ENCODE peak calls at places on chromosomes 13 and 19, in six cellular contexts. U is foreskin fibroblast, D is A673, S is AG10803, N is astrocyte of the cerebellum, Y is mucosa of descending colon. J is an unnamed sample.

GRCh38 chr19:29745253-29745652 is 30.2 kb upstream of the C19orf12 start:
- DNase-seq in U (no peak), D (no peak), S (no peak), N (no peak), Y (no peak), J (no peak)

GRCh38 chr13:82636119-82636518 is 1246.2 kb downstream of the SLITRK1 start:
- DNase-seq in U (peak; percentile 3), D (peak; percentile 5), S (no peak), N (no peak), Y (no peak), J (no peak)

GRCh38 chr13:43360196-43360595 is 336.8 kb downstream of the DNAJC15 start:
- DNase-seq in U (no peak), D (no peak), S (no peak), N (no peak), Y (no peak), J (no peak)

GRCh38 chr13:91277013-91277676 is 70.3 kb upstream of the MIR17HG start:
- DNase-seq in U (no peak), D (no peak), S (no peak), N (no peak), Y (no peak), J (no peak)

GRCh38 chr19:9406798-9407352 is 28.5 kb downstream of the ZNF266 start:
- DNase-seq in U (peak; percentile 94), D (peak; percentile 88), S (peak; percentile 84), N (peak; percentile 29), Y (peak; percentile 56), J (peak; percentile 40)

GRCh38 chr19:1093811-1094553 is 1.2 kb downstream of the POLR2E start:
- DNase-seq in U (no peak), D (no peak), S (no peak), N (no peak), Y (no peak), J (no peak)

GRCh38 chr13:109162248-109163051 is 533.0 kb downstream of the MYO16 start:
- DNase-seq in U (no peak), D (no peak), S (no peak), N (no peak), Y (no peak), J (no peak)

GRCh38 chr13:106173346-106173745 is 362.1 kb downstream of the EFNB2 start:
- DNase-seq in U (no peak), D (no peak), S (no peak), N (no peak), Y (no peak), J (no peak)

DNA sequence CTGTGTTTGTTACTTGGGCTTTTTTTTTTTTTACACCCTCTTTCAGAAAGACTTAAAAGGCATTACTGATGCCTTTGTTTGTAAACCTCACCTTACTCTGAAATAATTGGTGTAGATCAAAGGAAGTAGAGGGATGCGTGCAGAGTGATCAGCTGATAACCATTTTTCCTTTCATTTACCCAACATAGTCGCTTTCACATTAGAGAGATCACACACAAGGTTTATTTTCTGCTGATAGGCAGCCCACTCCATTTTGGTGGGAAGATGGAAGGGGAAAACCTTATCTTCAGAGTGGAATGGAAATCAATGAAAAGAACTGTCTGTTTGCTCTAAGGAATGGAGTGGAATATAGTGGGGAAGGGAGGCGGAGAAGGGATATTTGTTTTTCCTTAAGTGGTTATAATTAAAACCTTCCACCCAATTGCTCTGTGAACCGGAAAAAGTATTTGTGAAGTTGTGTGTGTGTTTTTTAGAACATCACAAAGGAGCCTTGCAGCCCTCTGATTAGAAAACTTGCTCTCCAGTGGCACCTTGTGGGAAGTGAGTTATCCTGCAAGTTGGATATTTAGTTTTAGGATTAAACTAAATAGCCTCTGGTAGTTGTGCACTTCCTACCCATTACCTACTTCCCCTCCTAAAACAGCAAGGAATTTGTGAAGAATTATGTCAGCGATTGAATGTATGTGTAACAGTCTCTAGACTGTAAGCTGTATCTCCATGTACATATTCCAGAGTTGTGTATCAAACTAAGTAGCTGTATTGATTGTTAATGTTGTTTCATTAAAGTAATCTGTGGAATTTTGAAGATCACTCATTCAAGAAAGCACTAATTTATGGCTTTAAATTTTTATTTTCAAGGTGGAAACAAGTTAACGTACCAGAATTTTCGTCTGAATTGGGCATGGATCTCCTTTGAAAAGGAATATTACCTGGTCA is 76.8 kb downstream of the FREM2 start:
- DNase-seq in U (no peak), D (peak; percentile 87), S (peak; percentile 42), N (peak; percentile 24), Y (no peak), J (peak; percentile 10)
- TF ChIP-seq CTCF in U (peak; percentile 55), D (peak; percentile 92), S (peak; percentile 74), N (peak; percentile 75), Y (no peak), J (peak; percentile 43)

GRCh38 chr19:16436780-16437179 is 35.0 kb downstream of the EPS15L1 start:
- DNase-seq in U (no peak), D (no peak), S (no peak), N (no peak), Y (no peak), J (no peak)

GRCh38 chr19:16441661-16442071 is 30.1 kb downstream of the EPS15L1 start:
- DNase-seq in U (no peak), D (peak; percentile 37), S (no peak), N (no peak), Y (no peak), J (no peak)

GRCh38 chr19:16433986-16434385 is 37.8 kb downstream of the EPS15L1 start:
- DNase-seq in U (no peak), D (no peak), S (peak; percentile 25), N (no peak), Y (no peak), J (no peak)

GRCh38 chr19:16435238-16435911 is 36.4 kb downstream of the EPS15L1 start:
- DNase-seq in U (peak; percentile 90), D (no peak), S (peak; percentile 99), N (peak; percentile 98), Y (no peak), J (peak; percentile 65)

DNA sequence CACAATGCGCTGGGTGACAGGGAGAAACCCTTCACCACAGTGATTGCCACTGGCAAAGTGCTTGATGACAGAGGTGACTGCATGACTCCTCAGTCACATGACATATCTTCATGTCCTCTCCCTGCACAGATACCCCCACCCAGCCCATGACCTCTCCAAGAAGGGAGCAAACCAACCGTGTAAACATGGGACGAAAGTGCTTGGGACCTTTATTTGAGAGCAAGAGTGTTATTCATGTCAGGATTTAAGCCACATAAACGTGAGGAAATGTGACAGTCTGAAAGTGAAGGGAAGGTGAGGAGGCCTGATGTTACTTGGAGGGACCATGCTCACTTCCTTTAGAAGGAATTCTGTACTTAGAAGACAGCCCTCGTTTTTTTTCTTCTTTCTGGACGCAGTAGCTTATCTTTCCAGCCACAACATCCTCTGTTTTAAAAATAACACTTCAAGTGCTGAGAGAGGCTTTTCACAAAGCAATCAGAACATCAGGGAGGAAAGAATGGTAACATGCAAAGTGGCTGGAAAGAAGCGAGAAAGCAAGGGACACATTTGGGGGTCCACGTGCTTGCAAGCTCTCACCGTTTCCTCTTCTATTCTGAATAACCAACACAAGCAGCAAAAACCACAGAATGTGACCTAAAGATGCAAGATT is 35.6 kb downstream of the EPS15L1 start:
- DNase-seq in U (no peak), D (no peak), S (peak; percentile 29), N (no peak), Y (no peak), J (no peak)
- H3K4me3 ChIP-seq in U (no peak overlapping the region), D (no peak overlapping the region), S (peak overlapping the region; percentile 10), N (no peak overlapping the region), Y (no peak overlapping the region), J (no peak overlapping the region)

GRCh38 chr19:28021316-28022185 is 1191.4 kb downstream of the UQCRFS1 start:
- DNase-seq in U (no peak), D (no peak), S (no peak), N (peak; percentile 32), Y (no peak), J (no peak)
- TF ChIP-seq CTCF in U (no peak), D (no peak), S (no peak), N (no peak), Y (no peak), J (no peak)

DNA sequence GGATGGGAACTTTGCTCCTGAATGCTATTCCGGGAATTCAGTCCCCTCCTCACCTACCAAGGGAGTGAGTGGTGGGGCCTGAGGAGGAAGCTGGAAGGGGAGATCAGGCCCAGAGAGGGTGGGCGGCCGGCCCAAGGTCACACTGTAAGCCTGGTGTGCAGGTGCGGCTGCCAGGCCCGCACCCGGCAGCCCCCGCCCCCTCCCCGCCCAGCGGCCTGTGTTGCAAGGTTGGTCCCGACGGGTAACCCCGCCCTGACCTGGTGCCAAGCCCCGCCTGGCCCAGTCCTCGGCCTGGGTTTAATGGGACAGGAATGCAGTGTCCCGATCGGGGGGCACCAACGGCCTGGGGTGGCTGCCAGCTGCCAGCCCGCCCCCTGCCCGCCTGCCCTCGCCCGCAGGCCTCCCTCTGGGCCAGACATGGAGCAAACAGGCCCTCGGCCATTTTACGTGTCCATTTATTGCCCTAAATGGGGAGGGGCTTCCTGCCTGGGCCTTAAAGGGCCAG is 5.5 kb downstream of the ZBTB7A start:
- DNase-seq in U (no peak), D (no peak), S (peak; percentile 61), N (no peak), Y (peak; percentile 96), J (no peak)
- H3K4me3 ChIP-seq in U (no peak overlapping the region), D (no peak overlapping the region), S (peak overlapping the region; percentile 41), N (peak overlapping the region; percentile 5), Y (no peak overlapping the region), J (peak overlapping the region; percentile 93)